ENCODE peak calls at places on chromosome 2, in six cellular contexts. X is activated CD4-positive, alpha-beta T cell treated with anti-CD3 and anti-CD28 coated beads, Interleukin-2, amount 10 ng/mL, durations not matched to agents 24 days and 14 days; E is thoracic aorta; Y is activated CD4-positive, CD25-positive, alpha-beta regulatory T cell; P is brain microvascular endothelial cell; O is small intestine. B is an unnamed sample.

GRCh38 chr2:172326211-172326509 is 101.2 kb upstream of the ITGA6 start:
- DNase-seq in X (no peak), E (no peak), Y (no peak), P (no peak), O (no peak), B (no peak)

GRCh38 chr2:71669628-71670429 is 216.5 kb downstream of the DYSF start:
- DNase-seq in X (no peak), E (no peak), Y (no peak), P (no peak), O (no peak), B (no peak)

GRCh38 chr2:100907832-100908231 is 87.9 kb downstream of the NPAS2 start:
- DNase-seq in X (no peak), E (no peak), Y (no peak), P (no peak), O (no peak), B (no peak)

GRCh38 chr2:189407161-189407943 is 33.9 kb upstream of the WDR75 start:
- DNase-seq in X (no peak), E (no peak), Y (no peak), P (peak; percentile 68), O (no peak), B (peak; percentile 52)

GRCh38 chr2:54760310-54760709 is 36.8 kb downstream of the EML6 start:
- DNase-seq in X (no peak), E (no peak), Y (no peak), P (no peak), O (no peak), B (no peak)

GRCh38 chr2:174794851-174795374 is 30.6 kb upstream of the CHRNA1 start:
- DNase-seq in X (no peak), E (no peak), Y (no peak), P (no peak), O (no peak), B (peak; percentile 28)

GRCh38 chr2:9914384-9915065 is 37.0 kb upstream of the GRHL1 start:
- DNase-seq in X (peak; percentile 64), E (no peak), Y (no peak), P (peak; percentile 74), O (no peak), B (peak; percentile 47)

GRCh38 chr2:120842456-120843439 is 107.1 kb downstream of the GLI2 start:
- DNase-seq in X (no peak), E (no peak), Y (no peak), P (peak; percentile 58), O (no peak), B (no peak)

GRCh38 chr2:61538920-61539559 is 884 bp upstream of the XPO1 start:
- DNase-seq in X (peak; percentile 80), E (no peak), Y (no peak), P (no peak), O (peak; percentile 37), B (no peak)

GRCh38 chr2:54457326-54458023 is 1.3 kb downstream of the SPTBN1 start:
- DNase-seq in X (peak; percentile 63), E (no peak), Y (no peak), P (no peak), O (no peak), B (no peak)

GRCh38 chr2:241762321-241762932 is 14.2 kb upstream of the GAL3ST2 start:
- DNase-seq in X (no peak), E (no peak), Y (no peak), P (no peak), O (no peak), B (no peak)

GRCh38 chr2:157497603-157498314 is 53.9 kb upstream of the CYTIP start:
- DNase-seq in X (peak; percentile 74), E (no peak), Y (no peak), P (peak; percentile 16), O (peak; percentile 59), B (peak; percentile 47)

GRCh38 chr2:224711859-224712258 is 4.3 kb downstream of the CCDC195 start:
- DNase-seq in X (no peak), E (no peak), Y (no peak), P (no peak), O (no peak), B (no peak)

GRCh38 chr2:234289789-234290188 is 207.1 kb downstream of the ARL4C start:
- DNase-seq in X (peak; percentile 83), E (no peak), Y (no peak), P (peak; percentile 93), O (no peak), B (peak; percentile 87)